ENCODE peak calls at places on chromosomes 7 and 10, in four cellular contexts. X, U, E and M are unnamed samples.

GRCh38 chr10:119466655-119467054 is 75.9 kb downstream of the RGS10 start:
- DNase-seq in U (no peak), E (no peak), X (no peak), M (peak; percentile 40)

GRCh38 chr7:111711426-111712065 is 149.3 kb upstream of the IMMP2L start:
- DNase-seq in X (no peak), U (no peak), E (no peak), M (no peak)

GRCh38 chr10:98236866-98237265 is 31.1 kb downstream of the LOXL4 start:
- DNase-seq in U (no peak), E (no peak), X (no peak), M (no peak)

GRCh38 chr7:29285451-29285807 is 90.9 kb downstream of the CHN2 start:
- DNase-seq in E (no peak), U (no peak), X (peak; percentile 96), M (peak; percentile 54)

GRCh38 chr7:149071641-149072437 is 18.7 kb downstream of the ZNF786 start:
- DNase-seq in X (no peak), E (peak; percentile 53), U (no peak), M (no peak)

GRCh38 chr7:7185382-7185989 is 3.1 kb downstream of the C1GALT1 start:
- DNase-seq in X (no peak), U (no peak), E (no peak), M (no peak)

GRCh38 chr7:81676813-81677212 is 93.0 kb downstream of the HGF start:
- DNase-seq in U (no peak), E (no peak), X (peak; percentile 58), M (peak; percentile 47)

GRCh38 chr10:6019796-6020195 is 42.4 kb downstream of the IL2RA start:
- DNase-seq in E (no peak), X (no peak), U (no peak), M (no peak)

GRCh38 chr10:116809528-116810500 is 39.5 kb upstream of the ENO4 start:
- DNase-seq in E (no peak), X (no peak), U (no peak), M (peak; percentile 47)

GRCh38 chr10:98088186-98088971 is 46.1 kb upstream of the R3HCC1L start:
- DNase-seq in E (no peak), X (no peak), U (no peak), M (peak; percentile 77)

GRCh38 chr7:96310106-96310505 is 11.8 kb downstream of the SLC25A13 start:
- DNase-seq in X (no peak), E (no peak), U (no peak), M (no peak)

GRCh38 chr10:61939575-61940301 is 38.2 kb downstream of the ARID5B start:
- DNase-seq in E (no peak), X (peak; percentile 82), U (no peak), M (no peak)

GRCh38 chr7:66206116-66206908 is 1.2 kb downstream of the TPST1 start:
- DNase-seq in E (no peak), X (peak; percentile 18), U (no peak), M (no peak)

GRCh38 chr7:41698726-41699125 is 4.2 kb downstream of the INHBA start:
- DNase-seq in U (no peak), X (peak; percentile 73), E (no peak), M (peak; percentile 63)

GRCh38 chr10:119281581-119282071 is 74.3 kb downstream of the GRK5 start:
- DNase-seq in E (peak; percentile 89), X (peak; percentile 16), U (no peak), M (peak; percentile 75)

GRCh38 chr10:44396671-44397191 is 11.8 kb upstream of the CXCL12 start:
- DNase-seq in X (no peak), U (no peak), E (peak; percentile 22), M (no peak)

GRCh38 chr7:30789334-30789711 is 18.1 kb downstream of the MINDY4 start:
- DNase-seq in E (peak; percentile 62), U (no peak), X (peak; percentile 74), M (peak; percentile 68)

GRCh38 chr7:27164381-27165088 is 802 bp downstream of the HOXA9 start:
- DNase-seq in U (peak; percentile 66), X (no peak), E (peak; percentile 55), M (peak; percentile 56)

GRCh38 chr10:84194424-84195043 is at the start of gene CDHR1:
- DNase-seq in U (peak; percentile 64), X (no peak), E (no peak), M (no peak)

GRCh38 chr7:2431260-2431867 is 28.0 kb downstream of the CHST12 start:
- DNase-seq in X (no peak), U (no peak), E (no peak), M (no peak)

GRCh38 chr10:84310470-84310869 is 17.9 kb upstream of the CCSER2 start:
- DNase-seq in X (peak; percentile 72), U (no peak), E (no peak), M (peak; percentile 56)

GRCh38 chr7:80415522-80415921 is 96.3 kb downstream of the GNAT3 start:
- DNase-seq in U (no peak), E (no peak), X (no peak), M (no peak)

GRCh38 chr7:159040912-159041711 is 103.6 kb downstream of the VIPR2 start:
- DNase-seq in X (no peak), E (no peak), U (no peak), M (no peak)

GRCh38 chr7:28608766-28609165 is 196.4 kb downstream of the CREB5 start:
- DNase-seq in E (no peak), X (no peak), U (no peak), M (no peak)

GRCh38 chr10:19945275-19945674 is 129.0 kb downstream of the PLXDC2 start:
- DNase-seq in E (no peak), X (peak; percentile 36), U (no peak), M (peak; percentile 19)

GRCh38 chr10:132603851-132604533 is 66.4 kb downstream of the INPP5A start:
- DNase-seq in U (peak; percentile 23), X (no peak), E (no peak), M (no peak)

GRCh38 chr7:55048221-55048859 is 29.5 kb downstream of the EGFR start:
- DNase-seq in E (no peak), U (no peak), X (no peak), M (no peak)

GRCh38 chr7:80257751-80258150 is 123.1 kb downstream of the GNAI1 start:
- DNase-seq in X (no peak), E (no peak), U (no peak), M (no peak)

GRCh38 chr10:6153845-6154244 is 48.9 kb upstream of the PFKFB3 start:
- DNase-seq in E (no peak), X (no peak), U (no peak), M (no peak)

GRCh38 chr10:131520206-131520605 is 208.7 kb upstream of the TCERG1L start:
- DNase-seq in E (no peak), X (no peak), U (no peak), M (no peak)

GRCh38 chr7:50268990-50269389 is 35.5 kb upstream of the IKZF1 start:
- DNase-seq in E (no peak), U (no peak), X (no peak), M (no peak)

DNA sequence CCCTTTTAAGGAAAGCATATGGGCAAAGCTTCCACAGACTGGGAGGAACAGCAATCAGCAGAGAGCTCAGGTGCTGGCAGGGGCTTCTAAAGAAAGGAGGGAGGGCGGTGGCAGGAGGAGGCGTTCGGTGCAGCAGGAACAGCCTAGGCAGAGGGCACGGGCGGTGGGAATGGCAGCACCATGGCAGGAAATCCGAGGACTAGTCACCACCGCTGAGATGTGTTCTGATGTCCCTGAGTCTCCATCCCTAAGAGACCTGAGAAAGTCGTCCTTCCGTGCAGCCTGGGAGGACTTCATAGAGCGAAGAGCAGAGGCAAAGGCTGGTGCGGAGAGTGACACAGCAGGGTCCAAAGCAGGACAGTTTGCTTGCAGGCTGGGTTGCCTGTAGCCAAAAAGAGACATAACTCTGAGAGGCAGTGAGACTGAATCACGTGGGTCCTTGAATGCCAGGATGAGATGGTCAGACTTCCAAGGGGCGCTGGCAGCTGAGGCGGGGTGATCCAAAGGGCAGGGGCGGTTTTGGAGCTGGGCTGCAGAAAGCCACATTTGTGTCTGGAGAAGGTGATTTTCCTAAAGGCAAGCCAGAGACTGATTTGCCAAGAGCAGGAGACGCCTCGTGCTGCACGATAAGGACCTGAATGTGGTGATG is 35.8 kb upstream of the GRID1 start:
- DNase-seq in E (peak; percentile 60), U (no peak), X (peak; percentile 39), M (peak; percentile 71)
- H3K4me3 ChIP-seq in E (no peak overlapping the region), U (no peak overlapping the region), X (no peak overlapping the region), M (no peak overlapping the region)

GRCh38 chr10:103168436-103168835 is 24.6 kb downstream of the NT5C2 start:
- DNase-seq in X (no peak), E (no peak), U (no peak), M (no peak)
- H3K36me3 ChIP-seq in X (peaks cover 11% of the 10 kb centered on the region), E (no peaks in the 10 kb centered on the region), U (peaks cover 71% of the 10 kb centered on the region), M (peaks cover 46% of the 10 kb centered on the region)

DNA sequence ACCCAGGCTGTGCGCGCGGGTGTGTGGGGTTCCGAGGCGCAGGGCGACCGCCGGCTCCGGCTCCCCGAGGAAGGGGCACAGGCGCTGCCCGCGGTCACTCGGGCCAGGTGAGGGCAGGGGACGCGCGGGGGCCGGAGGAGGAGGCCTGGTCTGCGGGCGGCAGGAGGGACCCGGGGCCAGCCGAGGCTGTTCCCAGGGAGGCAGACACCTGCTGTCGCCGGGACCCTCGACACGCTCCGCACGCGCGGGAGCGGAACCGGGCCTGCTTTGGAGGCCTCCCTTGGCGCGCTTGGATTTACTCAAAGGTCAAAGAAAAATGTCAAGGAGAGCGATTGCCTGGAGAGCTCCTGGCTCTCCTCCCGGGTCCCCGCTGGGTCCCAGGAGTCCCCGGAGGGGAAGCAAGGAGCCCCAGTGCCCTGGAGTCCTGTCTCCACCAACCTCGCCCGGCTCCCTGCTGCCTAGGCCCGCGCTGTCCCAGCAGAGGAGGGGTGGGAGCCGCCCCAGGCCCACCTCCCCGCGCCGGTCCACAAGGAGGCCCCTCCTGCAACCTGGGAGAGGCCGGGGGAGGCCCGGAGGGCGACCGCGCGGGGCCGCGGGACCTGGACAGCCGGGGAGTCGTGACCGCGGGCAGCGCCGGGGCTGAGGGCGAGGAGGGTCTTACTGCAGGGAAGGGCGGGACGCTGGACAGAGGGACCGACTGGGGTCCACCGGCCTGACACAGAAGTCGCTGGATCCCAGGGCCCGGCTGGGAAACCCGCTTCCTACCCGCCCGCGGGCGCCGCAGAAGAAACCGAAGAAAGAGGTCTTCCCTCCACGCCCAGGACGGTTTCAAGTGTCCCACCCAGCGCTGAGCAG is 348.9 kb downstream of the DNAJB6 start:
- DNase-seq in E (no peak), X (no peak), U (peak; percentile 35), M (no peak)
- H3K27me3 ChIP-seq in E (no peaks in the 10 kb centered on the region), X (peaks cover 23% of the 10 kb centered on the region), U (no peaks in the 10 kb centered on the region), M (no peaks in the 10 kb centered on the region)

GRCh38 chr7:140698477-140698876 is 2.0 kb downstream of the NDUFB2 start:
- DNase-seq in U (peak; percentile 45), X (no peak), E (no peak), M (no peak)
- H3K4me3 ChIP-seq in U (no peak overlapping the region), X (no peak overlapping the region), E (no peak overlapping the region), M (no peak overlapping the region)

GRCh38 chr7:47303014-47303694 is 278.8 kb downstream of the TNS3 start:
- DNase-seq in X (no peak), U (no peak), E (no peak), M (no peak)

GRCh38 chr7:47303695-47304453 is 278.0 kb downstream of the TNS3 start:
- DNase-seq in X (no peak), E (no peak), U (no peak), M (no peak)

GRCh38 chr7:47301078-47301477 is 280.8 kb downstream of the TNS3 start:
- DNase-seq in X (no peak), U (no peak), E (no peak), M (no peak)

GRCh38 chr7:47301657-47302295 is 280.1 kb downstream of the TNS3 start:
- DNase-seq in E (no peak), X (no peak), U (no peak), M (peak; percentile 23)

DNA sequence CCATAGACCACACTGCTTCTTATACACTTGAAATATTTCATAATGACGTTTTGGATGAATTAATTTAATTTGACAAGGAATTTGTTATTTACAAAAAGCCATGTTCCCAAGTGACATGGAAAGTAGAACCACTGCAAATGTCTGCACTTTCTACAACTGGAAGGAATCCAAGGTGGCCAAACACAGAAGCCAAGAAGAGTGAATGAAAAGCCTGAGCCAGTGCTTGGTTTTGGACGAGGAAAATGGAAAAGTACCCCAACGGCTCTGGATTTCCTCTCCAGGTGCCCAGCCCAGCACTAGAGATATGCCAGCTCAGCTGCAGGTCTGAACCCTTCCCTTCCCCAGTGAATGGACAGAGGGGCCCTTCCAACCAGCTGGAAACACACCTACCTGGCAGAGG is 279.4 kb downstream of the TNS3 start:
- DNase-seq in X (no peak), U (no peak), E (no peak), M (no peak)
- H3K36me3 ChIP-seq in X (peaks cover 8% of the 10 kb centered on the region), U (peaks cover 63% of the 10 kb centered on the region), E (peaks cover 12% of the 10 kb centered on the region), M (peaks cover 12% of the 10 kb centered on the region)